ENCODE peak calls at places on chromosomes 16 and 17, in five cellular contexts. Q, E, U, V and Y are unnamed samples.

GRCh38 chr16:4593069-4593468 is 21.6 kb downstream of the UBALD1 start:
- DNase-seq in V (no peak), Q (no peak), E (no peak), U (no peak), Y (no peak)

GRCh38 chr16:48637039-48637438 is 27.1 kb upstream of the N4BP1 start:
- DNase-seq in E (no peak), U (no peak), Q (no peak), V (no peak), Y (no peak)

GRCh38 chr16:17560548-17560947 is 89.8 kb upstream of the XYLT1 start:
- DNase-seq in E (no peak), U (no peak), V (no peak), Q (no peak), Y (no peak)

GRCh38 chr16:54106078-54106477 is 180.5 kb downstream of the IRX3 start:
- DNase-seq in V (no peak), U (no peak), Q (no peak), E (no peak), Y (no peak)

GRCh38 chr16:11094838-11095565 is 150.6 kb downstream of the CLEC16A start:
- DNase-seq in Q (no peak), E (peak; percentile 67), U (no peak), V (no peak), Y (no peak)

GRCh38 chr17:78442648-78443128 is 64.2 kb downstream of the PGS1 start:
- DNase-seq in V (peak; percentile 28), U (no peak), E (no peak), Q (no peak), Y (no peak)

GRCh38 chr17:49946964-49947584 is 21.9 kb upstream of the DLX4 start:
- DNase-seq in E (no peak), U (no peak), Q (no peak), V (no peak), Y (no peak)

GRCh38 chr16:89084411-89084810 is 9.2 kb upstream of the ACSF3 start:
- DNase-seq in V (peak; percentile 51), E (no peak), U (no peak), Q (no peak), Y (no peak)

GRCh38 chr16:3115561-3115960 is 3.2 kb downstream of the ZNF205 start:
- DNase-seq in U (no peak), Q (no peak), E (no peak), V (no peak), Y (no peak)
- TF ChIP-seq CTCF in U (no peak), Q (peak; percentile 17), E (no peak), V (no peak), Y (no peak)

DNA sequence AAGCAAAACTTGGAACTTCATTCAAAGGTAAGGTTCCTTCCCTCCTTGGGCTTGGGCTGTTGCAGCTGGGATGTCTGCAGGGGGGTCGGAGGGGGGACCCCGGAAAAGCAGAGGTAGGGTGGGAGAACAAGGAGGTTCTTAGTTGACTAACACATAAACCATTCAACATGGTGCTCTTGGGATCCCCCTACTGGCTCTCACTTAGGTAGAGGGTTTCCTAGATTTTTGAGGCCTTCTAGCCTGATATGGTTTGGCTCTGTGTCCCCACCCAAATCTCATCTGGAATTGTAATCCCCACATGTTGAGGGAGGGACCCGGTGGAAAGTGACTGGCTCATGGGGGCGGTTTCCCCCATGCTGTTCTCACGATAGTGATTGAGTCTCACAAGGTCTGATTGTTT is 93.9 kb downstream of the RGS9 start:
- DNase-seq in U (no peak), Q (no peak), V (no peak), E (no peak), Y (peak; percentile 32)
- TF ChIP-seq CTCF in U (peak; percentile 37), Q (no peak), V (no peak), E (no peak), Y (no peak)

GRCh38 chr16:30949655-30950515 is 1.0 kb downstream of the ORAI3 start:
- DNase-seq in Q (peak; percentile 56), E (peak; percentile 70), U (no peak), V (peak; percentile 84), Y (peak; percentile 53)
- TF ChIP-seq CTCF in Q (no peak), E (peak; percentile 28), U (no peak), V (no peak), Y (peak; percentile 19)

DNA sequence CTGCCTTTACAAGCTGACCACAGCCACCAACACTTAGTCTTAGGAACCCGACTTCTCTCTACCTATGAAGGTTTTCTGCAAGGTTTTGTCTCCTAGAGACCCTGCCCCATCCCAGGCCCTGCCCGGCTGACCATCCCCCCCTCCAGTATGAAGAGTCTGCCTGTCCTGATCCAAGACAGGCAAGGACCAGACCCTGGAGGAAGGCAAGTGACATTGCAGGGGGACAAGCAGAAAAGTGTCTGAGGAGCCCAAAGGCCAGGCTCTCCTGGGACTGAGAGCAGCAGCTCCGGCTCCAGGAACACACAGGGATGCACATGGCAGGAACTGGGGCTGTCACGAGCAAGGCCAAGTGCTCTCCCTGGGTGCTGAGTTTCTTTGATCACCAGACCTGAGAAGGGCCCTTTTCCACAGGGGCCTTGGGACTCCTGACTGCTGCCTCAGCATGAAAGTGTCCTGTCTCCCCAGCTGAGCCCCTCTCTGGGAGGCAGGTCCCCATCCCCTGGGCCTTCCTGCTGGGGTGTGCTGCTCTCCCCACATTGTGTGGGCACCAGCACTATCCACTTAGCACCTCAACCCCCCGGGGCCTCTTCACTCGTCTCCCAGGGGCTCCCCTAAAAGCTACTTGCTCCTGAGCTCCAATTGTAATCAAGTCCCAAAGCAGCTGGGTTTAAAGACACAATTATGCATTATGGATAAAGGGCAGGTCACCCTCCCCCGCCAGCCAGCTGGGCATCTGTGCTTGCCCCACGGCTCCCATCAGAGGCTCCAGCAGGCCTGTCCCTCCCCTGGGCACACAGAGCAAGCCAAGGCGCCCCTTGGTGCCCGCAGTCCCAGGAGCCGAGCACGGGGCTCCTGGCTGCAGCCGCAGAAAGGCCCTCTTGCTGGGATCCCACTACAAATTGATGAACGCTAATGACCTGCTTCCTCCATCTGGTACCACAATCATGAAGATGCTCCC is 11.5 kb upstream of the CACNG4 start:
- DNase-seq in E (no peak), Q (no peak), V (no peak), U (no peak), Y (no peak)
- TF ChIP-seq CTCF in E (no peak), Q (no peak), V (no peak), U (no peak), Y (no peak)

DNA sequence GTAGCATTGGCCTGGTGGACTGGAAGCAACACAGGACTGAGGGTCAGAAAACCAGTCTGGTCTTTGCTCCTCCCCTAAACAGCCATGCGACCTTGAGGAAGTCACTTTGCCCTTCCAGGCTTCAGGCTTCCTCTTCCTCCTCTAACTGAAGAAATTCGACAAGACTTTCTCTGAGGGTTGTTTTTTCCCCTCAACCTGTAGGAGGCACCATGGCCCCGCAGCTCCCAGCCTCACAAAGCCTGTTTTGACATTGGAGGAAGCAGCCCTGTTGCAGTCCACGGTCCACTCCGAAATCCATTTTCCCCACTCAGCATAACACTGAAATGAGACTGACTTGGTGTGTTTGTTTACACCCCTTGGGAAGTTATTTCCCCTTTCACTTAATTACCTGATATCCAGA is 41.2 kb upstream of the PIRT start:
- DNase-seq in Q (no peak), V (no peak), E (no peak), U (no peak), Y (no peak)
- TF ChIP-seq CTCF in Q (no peak), V (no peak), E (no peak), U (no peak), Y (no peak)

DNA sequence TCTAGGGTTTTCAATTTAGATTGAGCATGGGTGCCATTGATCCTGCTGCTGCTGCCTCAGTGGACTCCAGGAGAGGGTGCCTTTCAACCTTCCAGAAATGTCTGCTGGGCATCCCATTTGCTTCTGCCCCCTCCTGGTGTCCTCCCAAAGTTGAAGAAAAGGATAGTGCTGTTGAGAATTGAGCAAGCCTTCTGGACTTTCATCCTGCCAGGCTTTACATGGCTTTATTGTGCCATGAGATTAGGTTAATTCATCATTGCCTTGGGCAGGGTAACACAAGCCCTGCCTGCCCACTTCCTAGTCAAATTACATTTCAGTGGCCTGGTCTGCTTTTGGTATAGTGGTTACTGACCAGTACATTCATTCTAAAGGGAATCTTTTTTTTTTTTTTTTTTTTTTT is 17.9 kb upstream of the TANGO6 start:
- DNase-seq in E (no peak), V (no peak), U (no peak), Q (no peak), Y (no peak)
- TF ChIP-seq CTCF in E (no peak), V (no peak), U (no peak), Q (no peak), Y (no peak)

DNA sequence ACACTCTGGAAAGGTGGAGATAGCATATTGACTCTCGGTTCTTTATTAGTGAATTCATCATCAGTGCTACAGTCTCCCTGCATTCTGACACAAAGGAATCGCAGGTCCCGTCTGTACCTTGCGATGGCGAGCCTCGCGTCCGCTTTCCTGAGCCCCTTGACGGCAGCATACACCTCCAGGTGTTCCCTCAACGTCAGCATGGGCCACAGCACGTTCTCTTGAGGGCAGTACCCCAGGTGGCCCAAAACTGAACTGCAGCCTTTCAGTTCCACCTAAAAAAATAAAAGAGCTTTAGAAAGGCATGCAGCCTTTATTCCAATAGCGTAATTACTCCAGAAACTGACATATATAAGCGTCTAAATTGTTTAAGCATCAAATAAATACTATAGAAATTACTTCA is 24.2 kb upstream of the ABCA9 start:
- DNase-seq in Q (peak; percentile 21), V (peak; percentile 25), U (no peak), E (no peak), Y (no peak)
- TF ChIP-seq CTCF in Q (peak; percentile 86), V (no peak), U (peak; percentile 53), E (no peak), Y (peak; percentile 63)

GRCh38 chr17:55054429-55054828 is 85.9 kb downstream of the STXBP4 start:
- DNase-seq in Q (no peak), V (no peak), U (no peak), E (no peak), Y (no peak)

GRCh38 chr17:55059724-55060123 is 91.2 kb downstream of the STXBP4 start:
- DNase-seq in V (no peak), E (no peak), Q (no peak), U (no peak), Y (no peak)

GRCh38 chr17:55057184-55057583 is 88.6 kb downstream of the STXBP4 start:
- DNase-seq in E (no peak), U (no peak), V (no peak), Q (no peak), Y (no peak)

GRCh38 chr17:55056530-55056929 is 88.0 kb downstream of the STXBP4 start:
- DNase-seq in V (peak; percentile 44), U (peak; percentile 23), E (no peak), Q (no peak), Y (no peak)

GRCh38 chr17:55053855-55054254 is 85.3 kb downstream of the STXBP4 start:
- DNase-seq in U (no peak), E (no peak), Q (no peak), V (no peak), Y (no peak)
- TF ChIP-seq CTCF in U (peak; percentile 20), E (peak; percentile 14), Q (peak; percentile 52), V (no peak), Y (peak; percentile 13)

GRCh38 chr17:38349097-38349904 is 2.3 kb upstream of the SOCS7 start:
- DNase-seq in Q (peak; percentile 89), E (peak; percentile 77), V (peak; percentile 88), U (peak; percentile 75), Y (peak; percentile 83)
- TF ChIP-seq CTCF in Q (peak; percentile 54), E (peak; percentile 97), V (peak; percentile 67), U (peak; percentile 98), Y (peak; percentile 85)

GRCh38 chr16:84143081-84143480 is 1.9 kb downstream of the HSDL1 start:
- DNase-seq in E (no peak), V (no peak), U (no peak), Q (no peak), Y (no peak)

GRCh38 chr16:84143784-84144199 is 1.2 kb downstream of the HSDL1 start:
- DNase-seq in Q (no peak), E (no peak), U (no peak), V (no peak), Y (no peak)

GRCh38 chr16:84141143-84141670 is 3.8 kb downstream of the HSDL1 start:
- DNase-seq in E (no peak), U (no peak), Q (no peak), V (no peak), Y (no peak)

GRCh38 chr16:84144859-84145639 is at the start of the genes DNAAF1 and HSDL1:
- DNase-seq in E (peak; percentile 99), Q (peak; percentile 99), V (peak; percentile 92), U (peak; percentile 41), Y (peak; percentile 99)

GRCh38 chr16:84144301-84144858 is 597 bp downstream of the HSDL1 start:
- DNase-seq in Q (peak; percentile 33), E (peak; percentile 46), V (peak; percentile 18), U (no peak), Y (peak; percentile 60)
- TF ChIP-seq CTCF in Q (no peak), E (peak; percentile 22), V (no peak), U (peak; percentile 42), Y (no peak)